ENCODE peak calls at places on chromosomes 2 and 18, in six cellular contexts. J, U, S, W, Y and K are unnamed samples.

GRCh38 chr18:8562914-8563313 is 46.3 kb upstream of the RAB12 start:
- DNase-seq in W (no peak), J (no peak), S (no peak), Y (no peak), U (no peak), K (no peak)

GRCh38 chr2:229409751-229410181 is 138.7 kb upstream of the PID1 start:
- DNase-seq in S (peak), J (no peak), Y (no peak), U (no peak), W (peak), K (peak)

GRCh38 chr2:98685930-98686887 is 44.7 kb downstream of the MGAT4A start:
- DNase-seq in Y (no peak), U (no peak), S (no peak), J (no peak), W (no peak), K (no peak)

GRCh38 chr2:5782103-5782502 is 89.9 kb downstream of the SOX11 start:
- DNase-seq in U (no peak), J (no peak), S (peak), Y (no peak), W (no peak), K (peak)

GRCh38 chr18:1511619-1512311 is 607.1 kb downstream of the ADCYAP1 start:
- DNase-seq in W (no peak), S (no peak), Y (no peak), U (no peak), J (no peak), K (no peak)

GRCh38 chr18:49813071-49813320 is 337 bp downstream of the ACAA2 start:
- DNase-seq in W (peak), Y (no peak), U (no peak), S (peak), J (no peak), K (peak)

GRCh38 chr18:55235094-55235461 is 275.8 kb upstream of the CCDC68 start:
- DNase-seq in Y (no peak), J (no peak), S (no peak), U (no peak), W (no peak), K (no peak)

GRCh38 chr2:220178991-220179695 is 551.7 kb downstream of the SLC4A3 start:
- DNase-seq in W (no peak), J (no peak), S (no peak), U (no peak), Y (no peak), K (no peak)

GRCh38 chr2:209458018-209458979 is 34.5 kb downstream of the MAP2 start:
- DNase-seq in U (no peak), S (no peak), W (no peak), J (no peak), Y (no peak), K (no peak)

GRCh38 chr18:59927246-59927825 is 27.5 kb downstream of the PMAIP1 start:
- DNase-seq in Y (no peak), W (no peak), J (no peak), U (no peak), S (no peak), K (peak)

GRCh38 chr2:208025814-208026184 is 472 bp upstream of the PLEKHM3 start:
- DNase-seq in W (no peak), U (no peak), Y (no peak), S (no peak), J (peak), K (no peak)

GRCh38 chr2:134706587-134707329 is 12.0 kb downstream of the TMEM163 start:
- DNase-seq in J (no peak), Y (no peak), U (no peak), S (no peak), W (no peak), K (no peak)

GRCh38 chr2:217890445-217890844 is 112.3 kb downstream of the TNS1 start:
- DNase-seq in U (no peak), Y (no peak), J (no peak), S (peak), W (peak), K (peak)

GRCh38 chr2:240166761-240167587 is 26.5 kb upstream of the OTOS start:
- DNase-seq in S (no peak), W (no peak), Y (no peak), U (no peak), J (no peak), K (no peak)

GRCh38 chr18:8610442-8610801 is 1.2 kb downstream of the RAB12 start:
- DNase-seq in U (no peak), J (no peak), Y (no peak), S (peak), W (no peak), K (peak)

GRCh38 chr2:112077814-112078213 is 22.7 kb downstream of the TMEM87B start:
- DNase-seq in J (peak), W (peak), S (no peak), U (no peak), Y (no peak), K (no peak)

GRCh38 chr18:32425466-32425865 is 45.2 kb downstream of the GAREM1 start:
- DNase-seq in S (peak), U (no peak), J (no peak), Y (no peak), W (no peak), K (peak)

GRCh38 chr18:10421859-10422258 is 32.6 kb upstream of the APCDD1 start:
- DNase-seq in U (no peak), W (no peak), S (no peak), Y (no peak), J (no peak), K (peak)

GRCh38 chr18:10261315-10262276 is 192.8 kb upstream of the APCDD1 start:
- DNase-seq in J (no peak), S (peak), U (no peak), W (no peak), Y (no peak), K (peak)

GRCh38 chr2:28869494-28870145 is 489 bp downstream of the TRMT61B start:
- DNase-seq in S (no peak), Y (no peak), J (no peak), U (no peak), W (no peak), K (no peak)

GRCh38 chr2:12613137-12613912 is 103.4 kb upstream of the TRIB2 start:
- DNase-seq in Y (no peak), U (no peak), S (no peak), J (no peak), W (no peak), K (no peak)

GRCh38 chr2:15042824-15043223 is 410.3 kb downstream of the LRATD1 start:
- DNase-seq in Y (no peak), J (no peak), W (no peak), U (no peak), S (peak), K (peak)

GRCh38 chr2:86053166-86053565 is 52.5 kb downstream of the POLR1A start:
- DNase-seq in J (peak), Y (no peak), S (no peak), U (no peak), W (no peak), K (no peak)

GRCh38 chr2:238450440-238450861 is 23.7 kb downstream of the ASB1 start:
- DNase-seq in J (no peak), Y (no peak), W (no peak), S (no peak), U (no peak), K (no peak)

GRCh38 chr2:70777450-70777849 is 9.4 kb upstream of the ADD2 start:
- DNase-seq in U (no peak), Y (no peak), W (no peak), J (no peak), S (no peak), K (no peak)

GRCh38 chr2:98508690-98509054 is 64.0 kb downstream of the INPP4A start:
- DNase-seq in U (no peak), W (no peak), J (no peak), Y (no peak), S (peak), K (peak)

GRCh38 chr2:95058466-95058988 is 33.0 kb downstream of the MAL start:
- DNase-seq in Y (no peak), W (no peak), J (no peak), S (no peak), U (no peak), K (no peak)
- H2BK15ac ChIP-seq in Y (no peak), W (no peak), J (no peak), S (no peak), U (no peak), K (no peak)

GRCh38 chr2:190336420-190336819 is 7.0 kb upstream of the INPP1 start:
- DNase-seq in U (no peak), W (no peak), S (no peak), J (no peak), Y (no peak), K (no peak)

GRCh38 chr2:190335225-190335559 is 8.2 kb upstream of the INPP1 start:
- DNase-seq in W (no peak), U (no peak), Y (no peak), J (no peak), S (no peak), K (no peak)

GRCh38 chr2:190333395-190333794 is 10.0 kb upstream of the INPP1 start:
- DNase-seq in U (no peak), Y (no peak), S (no peak), J (no peak), W (no peak), K (no peak)

GRCh38 chr2:190334479-190335224 is 8.7 kb upstream of the INPP1 start:
- DNase-seq in S (no peak), J (no peak), Y (no peak), U (no peak), W (no peak), K (no peak)

DNA sequence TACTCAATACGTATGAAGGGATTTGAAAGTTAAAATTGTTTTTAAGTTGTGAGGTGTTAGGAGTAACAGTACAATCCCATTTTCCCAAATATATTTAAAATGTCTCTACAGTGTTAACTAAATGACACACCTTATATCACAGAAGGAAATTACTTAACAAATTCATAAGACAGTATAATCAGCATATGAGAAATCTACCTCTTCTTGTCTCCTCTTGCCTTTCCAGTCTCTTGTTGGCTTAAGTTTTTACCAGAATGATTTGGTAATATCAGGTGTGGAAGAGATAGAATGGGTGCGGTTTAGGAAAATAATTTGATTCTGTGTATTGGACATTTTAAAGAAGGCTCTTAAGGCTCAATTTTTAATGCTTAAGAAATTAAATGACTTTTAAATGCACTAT is 9.5 kb upstream of the INPP1 start:
- DNase-seq in S (no peak), J (no peak), U (no peak), Y (no peak), W (no peak), K (no peak)
- H2BK15ac ChIP-seq in S (no peak), J (no peak), U (no peak), Y (no peak), W (no peak), K (no peak)

DNA sequence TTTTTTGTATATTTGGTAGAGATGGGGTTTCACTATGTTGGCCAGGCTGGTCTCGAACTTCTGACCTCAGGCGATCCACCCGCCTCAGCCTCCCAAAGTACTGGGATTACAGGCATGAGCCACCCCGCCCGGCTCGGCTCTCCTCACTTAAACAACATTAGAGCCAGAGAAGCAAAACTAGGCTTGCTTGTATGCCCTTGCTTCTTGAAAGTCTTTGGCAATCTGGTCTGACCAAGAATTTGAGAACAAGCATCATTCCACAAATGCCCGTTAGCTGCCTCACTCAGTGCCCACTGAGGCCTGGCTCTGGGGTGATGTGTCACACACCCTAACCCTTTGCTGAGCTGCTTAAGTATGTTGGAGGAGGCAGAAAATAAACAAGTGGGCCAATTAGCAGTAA is 33.5 kb downstream of the SOWAHC start:
- DNase-seq in W (peak), U (no peak), J (no peak), Y (no peak), S (peak), K (peak)
- H2BK15ac ChIP-seq in W (no peak), U (no peak), J (no peak), Y (peak), S (no peak), K (no peak)

GRCh38 chr2:67374949-67375348 is 22.2 kb upstream of the ETAA1 start:
- DNase-seq in Y (no peak), W (no peak), U (no peak), J (no peak), S (no peak), K (peak)
- H2BK15ac ChIP-seq in Y (no peak), W (no peak), U (no peak), J (no peak), S (no peak), K (peak)

GRCh38 chr18:5142131-5142530 is 54.9 kb downstream of the AKAIN1 start:
- DNase-seq in S (no peak), W (no peak), U (no peak), Y (no peak), J (no peak), K (no peak)

GRCh38 chr18:5145168-5145857 is 51.7 kb downstream of the AKAIN1 start:
- DNase-seq in W (no peak), U (no peak), J (no peak), Y (no peak), S (no peak), K (no peak)

GRCh38 chr18:5146093-5146492 is 51.0 kb downstream of the AKAIN1 start:
- DNase-seq in Y (no peak), W (no peak), S (no peak), J (no peak), U (no peak), K (no peak)

GRCh38 chr18:5142859-5143258 is 54.2 kb downstream of the AKAIN1 start:
- DNase-seq in J (no peak), W (no peak), U (no peak), S (no peak), Y (no peak), K (no peak)

DNA sequence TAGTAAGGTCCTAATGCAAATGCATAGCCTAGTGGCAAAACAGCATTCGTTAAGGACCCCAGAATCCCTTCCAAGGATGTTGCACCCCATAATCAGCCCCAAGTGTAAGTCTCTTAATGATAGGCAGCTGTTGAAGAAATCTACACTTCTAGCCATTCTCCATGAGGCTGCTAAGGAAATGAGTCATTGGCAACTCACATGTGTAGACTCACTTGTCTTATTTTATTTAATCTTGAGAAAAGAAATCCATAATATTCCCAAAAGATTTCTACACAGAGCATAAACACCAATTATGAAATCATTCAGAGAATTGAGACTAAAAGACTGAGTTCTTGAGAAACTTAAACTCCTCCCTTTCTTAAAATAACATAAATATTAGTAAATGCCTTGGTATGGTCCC is 52.4 kb downstream of the AKAIN1 start:
- DNase-seq in J (no peak), U (no peak), Y (no peak), S (no peak), W (no peak), K (no peak)
- H2BK15ac ChIP-seq in J (no peak), U (no peak), Y (no peak), S (no peak), W (no peak), K (no peak)

GRCh38 chr18:3054214-3054613 is 41.3 kb upstream of the LPIN2 start:
- DNase-seq in W (no peak), U (no peak), J (no peak), Y (no peak), S (no peak), K (no peak)
- H2BK15ac ChIP-seq in W (no peak), U (no peak), J (no peak), Y (no peak), S (no peak), K (no peak)

GRCh38 chr2:49131801-49132200 is 22.5 kb downstream of the FSHR start:
- DNase-seq in J (no peak), U (no peak), S (no peak), Y (no peak), W (no peak), K (no peak)
- H2BK15ac ChIP-seq in J (no peak), U (no peak), S (no peak), Y (no peak), W (no peak), K (no peak)

DNA sequence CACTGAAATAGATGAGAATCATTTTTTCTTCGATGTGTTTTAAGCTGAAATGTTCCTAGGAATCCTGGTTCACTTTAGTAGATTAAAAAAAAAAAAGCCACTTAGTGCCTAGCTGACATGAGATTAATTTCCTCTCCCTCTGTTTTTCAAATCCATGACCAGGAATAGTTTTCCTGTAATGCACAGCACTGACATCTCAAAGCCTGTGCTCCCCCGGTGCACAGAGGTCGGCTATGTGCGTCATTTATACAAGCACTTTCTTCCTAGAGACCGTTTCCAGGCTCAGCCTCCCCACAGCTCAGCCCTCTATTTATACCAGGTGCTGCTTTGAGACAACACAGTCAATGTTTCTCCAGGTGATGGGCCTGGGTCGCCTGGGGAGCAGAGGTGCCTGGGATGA is 515.5 kb upstream of the HS6ST1 start:
- DNase-seq in Y (no peak), W (no peak), S (no peak), J (no peak), U (no peak), K (no peak)
- H2BK15ac ChIP-seq in Y (no peak), W (no peak), S (no peak), J (no peak), U (no peak), K (no peak)